ENCODE peak calls at places on chromosomes 11 and 22, in six cellular contexts. B is HepG2, A is H1, V is HCT116, T is GM12878, Y is SK-N-SH. H is an unnamed sample.

GRCh38 chr22:35230839-35231584 is 26.3 kb upstream of the HMGXB4 start:
- DNase-seq in T (no peak), V (peak), B (peak), Y (peak), A (no peak), H (peak)

GRCh38 chr11:66075273-66075672 is 5.2 kb downstream of the PACS1 start:
- DNase-seq in B (no peak), V (no peak), T (no peak), Y (no peak), A (no peak), H (no peak)

GRCh38 chr11:59960502-59961381 is 3.1 kb upstream of the OOSP4A start:
- DNase-seq in B (no peak), T (no peak), A (no peak), Y (peak), V (no peak), H (no peak)

GRCh38 chr11:104136861-104137260 is 27.1 kb downstream of the PDGFD start:
- DNase-seq in A (no peak), Y (no peak), B (no peak), T (no peak), V (no peak), H (no peak)

GRCh38 chr11:60925685-60926267 is 1.5 kb downstream of the TMEM132A start:
- DNase-seq in Y (peak), T (no peak), V (no peak), B (no peak), A (no peak), H (no peak)

GRCh38 chr22:22752556-22753477 is 108.4 kb downstream of the GGTLC2 start:
- DNase-seq in A (peak), B (no peak), Y (no peak), T (no peak), V (no peak), H (no peak)

GRCh38 chr11:128929468-128929867 is 13.2 kb downstream of the TP53AIP1 start:
- DNase-seq in A (no peak), T (no peak), B (no peak), V (no peak), Y (no peak), H (no peak)

GRCh38 chr22:40567626-40568328 is 68.7 kb downstream of the MRTFA start:
- DNase-seq in B (no peak), V (no peak), Y (no peak), T (no peak), A (no peak), H (no peak)

GRCh38 chr11:112977620-112978212 is 16.5 kb downstream of the NCAM1 start:
- DNase-seq in T (no peak), B (no peak), V (no peak), Y (no peak), A (no peak), H (no peak)

GRCh38 chr11:33899383-33900037 is 7.6 kb upstream of the LMO2 start:
- DNase-seq in T (no peak), B (no peak), V (peak), A (no peak), Y (peak), H (no peak)

GRCh38 chr22:50481440-50482106 is at the start of gene ADM2:
- DNase-seq in T (no peak), A (peak), Y (peak), B (peak), V (no peak), H (peak)

GRCh38 chr22:36294801-36295200 is 41.9 kb downstream of the APOL1 start:
- DNase-seq in Y (no peak), T (no peak), V (no peak), B (no peak), A (no peak), H (no peak)

GRCh38 chr11:44855138-44855849 is 95.4 kb downstream of the TP53I11 start:
- DNase-seq in B (no peak), V (no peak), A (no peak), Y (no peak), T (no peak), H (no peak)

GRCh38 chr22:33529424-33530113 is 390.7 kb downstream of the LARGE1 start:
- DNase-seq in T (no peak), Y (no peak), A (no peak), B (no peak), V (no peak), H (no peak)

GRCh38 chr11:100823360-100823759 is 136.3 kb downstream of the ARHGAP42 start:
- DNase-seq in B (no peak), T (no peak), Y (no peak), V (no peak), A (no peak), H (no peak)

GRCh38 chr11:32829680-32830412 is at the start of gene PRRG4:
- DNase-seq in B (no peak), V (no peak), T (no peak), A (peak), Y (peak), H (peak)

GRCh38 chr11:55707029-55707428 is 45.0 kb downstream of the OR4C6 start:
- DNase-seq in T (peak), A (no peak), Y (peak), V (no peak), B (peak), H (peak)

GRCh38 chr22:45268958-45269844 is 15.5 kb upstream of the UPK3A start:
- DNase-seq in V (no peak), T (no peak), B (no peak), A (peak), Y (peak), H (peak)

GRCh38 chr11:116725434-116726221 is 47.2 kb downstream of the BUD13 start:
- DNase-seq in B (no peak), Y (no peak), T (no peak), A (no peak), V (no peak), H (no peak)

GRCh38 chr11:61297741-61298140 is 2.6 kb upstream of the VWCE start:
- DNase-seq in T (no peak), V (no peak), Y (no peak), B (peak), A (no peak), H (peak)

GRCh38 chr22:30859714-30860095 is 108.9 kb downstream of the MORC2 start:
- DNase-seq in Y (no peak), T (no peak), A (no peak), V (no peak), B (no peak), H (no peak)

GRCh38 chr11:134647066-134647746 is 235.2 kb upstream of the B3GAT1 start:
- DNase-seq in Y (no peak), T (no peak), V (no peak), A (no peak), B (no peak), H (no peak)

GRCh38 chr11:39239553-39239952 is 2219.9 kb downstream of the LRRC4C start:
- DNase-seq in B (no peak), T (no peak), V (no peak), Y (no peak), A (no peak), H (no peak)

GRCh38 chr11:14980854-14981253 is 8.7 kb upstream of the CALCA start:
- DNase-seq in A (no peak), Y (no peak), B (no peak), T (no peak), V (no peak), H (no peak)

GRCh38 chr11:112805658-112806057 is 155.6 kb upstream of the NCAM1 start:
- DNase-seq in V (no peak), T (no peak), B (no peak), Y (no peak), A (no peak), H (no peak)

GRCh38 chr22:42294034-42294985 is 23.9 kb upstream of the TCF20 start:
- DNase-seq in T (no peak), Y (no peak), A (peak), V (no peak), B (peak), H (peak)

GRCh38 chr22:42792909-42793847 is 63.9 kb downstream of the ARFGAP3 start:
- DNase-seq in T (no peak), B (no peak), V (no peak), Y (no peak), A (no peak), H (no peak)

GRCh38 chr11:84408946-84409411 is 1122.8 kb upstream of the CCDC90B start:
- DNase-seq in A (no peak), T (no peak), V (no peak), B (no peak), Y (no peak), H (no peak)

GRCh38 chr11:10395196-10395897 is 59.7 kb upstream of the AMPD3 start:
- DNase-seq in T (no peak), B (no peak), Y (no peak), V (no peak), A (peak), H (no peak)

GRCh38 chr11:640021-640706 is 3.1 kb downstream of the DRD4 start:
- DNase-seq in B (no peak), V (no peak), Y (peak), A (peak), T (no peak), H (no peak)

GRCh38 chr11:83004855-83005556 is 66.7 kb downstream of the RAB30 start:
- DNase-seq in T (no peak), B (no peak), V (no peak), A (no peak), Y (no peak), H (no peak)

GRCh38 chr22:43151251-43152000 is at the start of gene TSPO:
- DNase-seq in V (no peak), B (no peak), T (no peak), A (peak), Y (peak), H (peak)

GRCh38 chr11:76689861-76690260 is 19.3 kb upstream of the LRRC32 start:
- DNase-seq in B (no peak), V (no peak), T (no peak), Y (no peak), A (no peak), H (no peak)
- TF ChIP-seq JUND in B (no peak), V (no peak), T (no peak), Y (no peak), A (no peak), H (no peak)

GRCh38 chr22:24588756-24589481 is 4.0 kb downstream of the LRRC75B start:
- DNase-seq in A (no peak), Y (no peak), T (no peak), B (no peak), V (no peak), H (no peak)
- TF ChIP-seq JUND in A (no peak), Y (no peak), T (no peak), B (no peak), V (no peak), H (no peak)

GRCh38 chr11:19075636-19076035 is 15.1 kb upstream of the MRGPRX2 start:
- DNase-seq in A (no peak), B (no peak), V (no peak), T (no peak), Y (no peak), H (no peak)

GRCh38 chr11:19079643-19080440 is 19.3 kb upstream of the MRGPRX2 start:
- DNase-seq in Y (no peak), A (no peak), V (peak), T (no peak), B (no peak), H (no peak)

GRCh38 chr11:19077965-19078364 is 17.4 kb upstream of the MRGPRX2 start:
- DNase-seq in Y (no peak), A (no peak), B (no peak), T (no peak), V (no peak), H (no peak)

GRCh38 chr11:19073454-19074415 is 13.2 kb upstream of the MRGPRX2 start:
- DNase-seq in T (no peak), A (peak), B (no peak), V (no peak), Y (no peak), H (no peak)

DNA sequence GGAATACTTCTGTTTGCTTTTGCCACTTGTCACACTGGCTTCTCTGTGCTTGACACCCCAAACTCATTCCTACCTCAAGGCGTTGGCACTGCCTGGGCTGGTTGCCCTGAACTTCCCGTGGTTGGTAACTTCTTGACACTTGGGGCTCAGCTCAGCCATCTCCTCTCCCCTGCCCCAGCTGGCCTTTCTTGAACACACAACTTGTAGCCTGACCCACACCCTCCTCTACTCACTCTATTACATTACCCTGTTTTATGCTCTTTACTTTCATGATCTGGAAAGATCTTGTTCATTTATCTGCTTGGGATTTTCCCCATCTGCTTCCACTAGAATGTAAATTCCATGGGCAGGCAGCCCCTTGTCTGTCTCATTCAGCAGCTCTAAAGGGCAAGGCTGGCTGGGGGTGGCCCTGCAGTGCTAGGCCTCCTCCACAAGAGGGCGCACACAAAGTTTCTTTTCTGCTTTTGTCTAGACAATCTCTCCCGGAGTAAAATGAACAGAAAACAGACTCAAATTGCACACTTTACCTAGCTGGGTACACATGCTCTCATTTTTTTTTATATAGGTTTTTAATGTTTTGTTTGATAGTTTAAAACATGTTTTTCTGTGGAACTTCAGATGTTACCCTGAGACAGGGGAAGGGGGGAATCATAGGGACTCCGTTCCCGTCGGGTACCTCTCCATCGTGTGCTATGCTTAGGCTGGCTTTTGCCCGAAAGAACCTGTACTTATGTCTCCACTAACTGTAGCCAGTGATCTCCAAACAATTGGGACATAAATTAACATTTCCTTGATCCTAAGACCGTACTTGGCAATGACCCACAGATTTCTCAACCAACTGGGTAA is 16.4 kb upstream of the MRGPRX2 start:
- DNase-seq in B (peak), V (peak), A (peak), T (no peak), Y (peak), H (peak)
- TF ChIP-seq JUND in B (no peak), V (no peak), A (no peak), T (no peak), Y (no peak), H (no peak)

DNA sequence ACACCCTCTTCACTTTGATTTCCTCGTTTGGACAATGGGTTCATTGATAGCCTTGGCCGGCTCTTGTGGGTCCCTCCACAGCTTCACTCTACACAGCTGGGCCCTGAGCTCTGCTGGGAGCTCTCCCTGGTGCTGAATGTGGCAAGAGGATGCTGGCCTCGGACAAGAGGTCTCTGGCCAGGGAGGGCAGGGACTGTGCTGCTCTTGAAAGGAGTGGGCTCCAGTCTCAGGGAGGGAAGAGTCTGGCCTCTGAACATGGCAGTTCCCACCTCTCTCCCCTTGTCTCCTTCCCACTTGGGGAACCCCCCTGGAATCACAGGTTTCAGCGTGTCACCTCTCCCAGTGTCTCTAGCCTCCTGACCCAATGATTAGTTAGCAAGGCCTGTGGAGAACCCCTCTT is 3.0 kb upstream of the CABP7 start:
- DNase-seq in B (peak), V (peak), A (peak), Y (no peak), T (no peak), H (peak)
- TF ChIP-seq JUND in B (no peak), V (no peak), A (no peak), Y (no peak), T (no peak), H (no peak)